ENCODE peak calls at places on chromosomes 3 and 15, in four cellular contexts. N, F, E and K are unnamed samples.

GRCh38 chr3:194276768-194277546 is 74.2 kb downstream of the CPN2 start:
- DNase-seq in N (no peak), F (peak; percentile 50), E (peak; percentile 58), K (no peak)

GRCh38 chr3:18237251-18238005 is 187.7 kb downstream of the SATB1 start:
- DNase-seq in N (no peak), F (no peak), E (no peak), K (peak; percentile 13)

GRCh38 chr3:67357610-67358458 is 296.6 kb downstream of the SUCLG2 start:
- DNase-seq in N (peak; percentile 9), F (no peak), E (no peak), K (peak; percentile 28)

GRCh38 chr3:113747719-113748046 is 848 bp downstream of the ATP6V1A start:
- DNase-seq in N (peak; percentile 24), F (no peak), E (no peak), K (peak; percentile 22)

GRCh38 chr3:42655331-42655888 is 1.9 kb downstream of the ZBTB47 start:
- DNase-seq in N (no peak), F (no peak), E (peak; percentile 51), K (peak; percentile 25)

GRCh38 chr3:101725890-101726275 is 1.5 kb downstream of the CEP97 start:
- DNase-seq in N (no peak), F (no peak), E (no peak), K (no peak)

GRCh38 chr3:54180926-54181325 is 58.6 kb downstream of the CACNA2D3 start:
- DNase-seq in N (no peak), F (no peak), E (no peak), K (no peak)

GRCh38 chr3:149468504-149469212 is 5.8 kb upstream of the TM4SF4 start:
- DNase-seq in N (no peak), F (no peak), E (no peak), K (peak; percentile 28)

GRCh38 chr3:133712017-133712416 is 34.2 kb upstream of the TF start:
- DNase-seq in N (no peak), F (no peak), E (no peak), K (no peak)

GRCh38 chr3:188197388-188197847 is 43.5 kb downstream of the LPP start:
- DNase-seq in N (no peak), F (no peak), E (no peak), K (peak; percentile 13)

GRCh38 chr3:111040959-111041358 is 30.7 kb upstream of the NECTIN3 start:
- DNase-seq in N (no peak), F (no peak), E (no peak), K (no peak)

GRCh38 chr3:107846282-107846852 is 244.5 kb downstream of the CD47 start:
- DNase-seq in N (peak; percentile 48), F (peak; percentile 74), E (peak; percentile 66), K (peak; percentile 46)

GRCh38 chr15:52257734-52258062 is 37.9 kb downstream of the MYO5C start:
- DNase-seq in N (no peak), F (no peak), E (no peak), K (no peak)

GRCh38 chr3:188385295-188385694 is 231.3 kb downstream of the LPP start:
- DNase-seq in N (peak; percentile 36), F (peak; percentile 57), E (no peak), K (no peak)

GRCh38 chr3:24496529-24497482 is 2.2 kb upstream of the THRB start:
- DNase-seq in N (peak; percentile 44), F (peak; percentile 73), E (peak; percentile 51), K (no peak)

GRCh38 chr3:127671523-127672428 is 976 bp upstream of the ABTB1 start:
- DNase-seq in N (peak; percentile 60), F (no peak), E (peak; percentile 22), K (peak; percentile 49)

GRCh38 chr3:187264051-187264450 is 27.5 kb downstream of the MASP1 start:
- DNase-seq in N (no peak), F (no peak), E (no peak), K (no peak)

GRCh38 chr3:30353711-30354467 is 252.5 kb upstream of the TGFBR2 start:
- DNase-seq in N (peak; percentile 38), F (no peak), E (no peak), K (no peak)

GRCh38 chr15:74844319-74845207 is 1.6 kb upstream of the ULK3 start:
- DNase-seq in N (no peak), F (no peak), E (peak; percentile 72), K (no peak)

GRCh38 chr15:29920515-29920914 is 98.2 kb upstream of the TJP1 start:
- DNase-seq in N (no peak), F (peak; percentile 64), E (no peak), K (no peak)

GRCh38 chr3:14787630-14788029 is 31.1 kb upstream of the FGD5 start:
- DNase-seq in N (no peak), F (no peak), E (no peak), K (no peak)

GRCh38 chr15:101156509-101157159 is 95.2 kb downstream of the CHSY1 start:
- DNase-seq in N (peak; percentile 84), F (peak; percentile 10), E (no peak), K (peak; percentile 86)

GRCh38 chr15:70561885-70562284 is 201.5 kb downstream of the UACA start:
- DNase-seq in N (no peak), F (no peak), E (no peak), K (no peak)

GRCh38 chr3:192816274-192816853 is 89.0 kb upstream of the FGF12 start:
- DNase-seq in N (peak; percentile 9), F (no peak), E (no peak), K (no peak)

GRCh38 chr3:155712008-155712407 is 32.9 kb downstream of the PLCH1 start:
- DNase-seq in N (no peak), F (no peak), E (no peak), K (peak; percentile 33)

GRCh38 chr15:53473435-53473834 is 286.0 kb downstream of the WDR72 start:
- DNase-seq in N (no peak), F (no peak), E (no peak), K (no peak)

DNA sequence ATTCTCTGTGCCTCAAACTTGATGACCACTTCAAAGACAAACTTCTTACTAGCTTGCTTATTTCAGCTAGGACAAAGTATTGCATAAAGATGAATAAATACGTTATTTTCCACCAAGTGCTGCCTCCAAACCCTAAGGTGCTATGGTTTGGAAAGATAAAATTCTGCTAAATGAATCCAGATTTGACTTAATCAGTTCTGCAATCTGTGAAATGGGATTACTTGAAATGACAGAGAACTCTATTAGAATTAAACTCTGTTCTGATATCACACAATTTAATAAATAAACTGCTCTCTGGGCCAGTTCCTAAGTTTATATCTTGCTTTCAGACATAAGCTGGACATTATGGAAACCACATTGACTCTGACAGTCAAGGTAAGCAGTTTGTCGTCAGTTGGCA is 338.8 kb upstream of the SEMA6D start:
- DNase-seq in N (no peak), F (no peak), E (no peak), K (no peak)
- TF ChIP-seq CTCF in N (no peak), F (no peak), E (no peak), K (no peak)

DNA sequence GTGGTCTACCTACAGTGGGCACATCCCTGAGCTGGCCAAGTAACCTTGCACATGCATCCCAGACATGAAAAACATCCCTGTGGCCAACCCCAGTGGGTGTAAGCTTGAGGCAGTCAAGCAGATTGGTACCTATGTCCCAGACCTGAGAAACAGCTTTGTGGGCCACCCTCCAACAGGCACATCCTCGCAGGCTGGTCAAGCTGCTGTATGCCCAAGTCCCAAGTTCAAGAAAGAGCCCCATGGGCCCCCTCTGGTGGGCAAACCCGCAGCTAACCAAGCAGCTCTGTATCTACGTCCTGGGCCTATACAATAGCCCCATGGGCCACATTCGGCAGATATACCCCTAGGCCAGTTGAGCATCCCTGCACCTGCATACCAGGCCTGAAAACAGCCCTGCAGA is 186.3 kb upstream of the GPR149 start:
- DNase-seq in N (no peak), F (no peak), E (no peak), K (no peak)
- TF ChIP-seq CTCF in N (no peak), F (no peak), E (no peak), K (no peak)

DNA sequence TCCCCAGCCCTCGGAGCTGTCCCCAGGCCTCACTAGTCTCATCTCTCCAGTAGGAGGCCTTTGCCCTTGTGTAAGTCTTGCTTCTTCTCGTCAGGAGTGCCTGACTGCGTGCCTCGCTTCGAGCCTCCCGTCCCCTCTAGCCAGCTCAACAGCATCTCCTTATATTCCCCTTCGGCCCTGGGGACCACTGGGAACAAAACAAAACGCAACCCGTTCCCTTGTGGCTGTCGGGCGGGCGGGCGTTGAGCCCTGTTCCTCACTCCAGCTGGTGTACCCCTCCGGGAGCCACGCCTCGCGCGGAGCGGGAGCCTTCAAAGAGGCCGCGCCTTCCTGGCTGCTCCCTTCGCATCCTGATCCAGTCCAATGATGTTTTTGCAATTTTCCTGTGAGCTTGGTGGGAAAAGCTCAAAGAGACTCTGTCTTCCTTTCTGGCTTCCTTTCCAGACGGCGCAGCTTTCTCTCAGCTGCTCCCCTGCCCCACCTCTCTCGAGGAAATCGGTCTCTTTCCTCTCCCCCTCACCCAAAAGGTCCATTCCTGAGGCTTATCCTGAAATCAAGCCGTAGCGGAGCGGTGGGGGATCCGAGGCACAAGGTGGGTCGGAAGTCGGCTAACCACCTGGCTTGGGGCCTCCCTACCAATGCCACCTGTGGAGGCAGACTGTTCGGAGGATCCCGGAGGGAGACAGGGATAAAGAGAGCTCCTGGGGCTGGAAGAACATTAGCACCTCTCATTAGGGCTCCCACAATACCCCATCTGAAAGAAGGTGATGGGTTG is 33.4 kb upstream of the SRP14 start:
- DNase-seq in N (no peak), F (no peak), E (no peak), K (no peak)
- TF ChIP-seq CTCF in N (no peak), F (no peak), E (no peak), K (no peak)

DNA sequence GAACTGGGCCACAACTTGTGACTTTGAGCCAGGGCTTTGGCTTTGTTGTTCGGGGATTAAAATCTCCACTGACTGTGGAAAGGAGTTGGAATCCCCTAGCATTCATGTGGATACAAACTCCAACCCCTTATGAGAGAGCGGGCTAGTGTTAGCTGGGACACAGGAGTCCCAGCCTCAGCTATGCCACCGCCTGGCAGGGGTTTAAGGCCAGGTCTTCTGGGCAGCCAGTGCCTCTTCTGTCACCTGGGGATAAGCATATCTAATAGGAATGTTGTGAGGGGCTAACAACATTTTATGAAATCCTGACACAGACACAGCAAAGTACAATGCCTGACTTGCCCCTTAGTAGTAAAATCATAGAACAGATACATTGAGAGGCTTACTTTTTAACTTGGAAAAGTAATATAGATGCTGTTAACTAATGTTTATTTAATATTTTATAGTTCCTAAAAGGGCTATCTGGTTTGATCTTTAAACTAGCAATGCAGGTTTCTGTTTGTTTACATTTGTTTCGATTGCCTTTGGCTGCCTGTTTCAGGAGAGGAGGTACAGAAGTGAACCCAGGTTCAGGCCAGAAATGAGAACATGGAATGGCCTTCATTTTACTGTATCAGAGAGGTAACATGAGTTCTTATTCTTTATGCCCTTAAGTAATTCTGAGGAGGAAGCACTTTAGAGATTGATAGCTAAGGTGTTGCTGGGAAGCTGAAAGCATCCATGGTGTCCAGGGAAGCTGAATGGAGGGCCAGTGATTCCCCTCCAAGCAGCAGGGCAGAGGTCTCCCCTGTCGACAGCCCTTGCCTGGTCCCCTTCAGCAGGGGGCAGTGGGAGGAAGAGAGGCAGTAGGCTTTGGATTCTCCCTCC is 8.7 kb downstream of the GPR160 start:
- DNase-seq in N (no peak), F (no peak), E (no peak), K (no peak)
- TF ChIP-seq CTCF in N (no peak), F (no peak), E (no peak), K (no peak)

DNA sequence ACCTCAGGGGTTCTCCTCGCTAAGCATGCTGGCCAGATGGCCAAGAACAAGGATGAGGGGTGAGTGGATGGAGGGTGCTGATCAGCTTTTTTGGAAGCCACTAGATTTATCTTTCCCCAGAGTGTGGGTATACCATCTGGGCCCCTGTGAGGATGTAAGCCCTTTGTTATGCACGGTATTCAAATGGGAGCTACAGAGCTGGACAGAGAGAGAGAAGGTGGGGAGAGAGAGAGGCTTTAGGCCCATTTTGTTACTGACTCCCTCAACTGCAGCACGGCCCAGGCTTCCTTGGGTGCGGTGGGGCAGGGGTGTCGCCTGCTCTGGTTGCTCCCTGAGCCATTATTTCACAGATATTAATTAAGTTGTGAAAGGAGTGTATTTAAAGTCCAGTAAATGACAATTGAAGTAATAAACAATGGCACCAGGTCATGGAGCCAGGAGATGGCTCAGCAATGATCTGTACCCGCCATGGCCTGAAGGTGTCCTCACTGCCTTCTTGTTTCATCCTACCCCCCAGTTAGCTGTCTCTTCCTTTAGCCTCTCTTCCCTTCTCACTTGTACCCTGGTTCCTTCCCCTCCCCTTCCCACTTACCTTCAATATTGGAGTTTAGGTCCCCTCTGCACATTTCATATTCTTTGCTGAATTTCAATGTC is 158.0 kb downstream of the CLSTN2 start:
- DNase-seq in N (no peak), F (no peak), E (no peak), K (peak; percentile 20)
- TF ChIP-seq CTCF in N (no peak), F (no peak), E (no peak), K (peak; percentile 5)